ENCODE peak calls at places on chromosomes 4 and X, in six cellular contexts. L, H, J, U, A and E are unnamed samples.

GRCh38 chr4:154049457-154050181 is 260.7 kb upstream of the SFRP2 start:
- DNase-seq in L (peak), H (no peak), J (peak), U (no peak), A (no peak), E (no peak)

GRCh38 chr4:75599647-75600046 is 30.7 kb downstream of the CDKL2 start:
- DNase-seq in L (no peak), H (no peak), J (no peak), U (no peak), A (no peak), E (no peak)

GRCh38 chr4:146278986-146279385 is 64.6 kb downstream of the REELD1 start:
- DNase-seq in L (no peak), H (no peak), J (no peak), U (no peak), A (no peak), E (no peak)

GRCh38 chrX:110786486-110786885 is 9.1 kb downstream of the CHRDL1 start:
- DNase-seq in L (no peak), H (no peak), J (no peak), U (no peak), A (no peak), E (no peak)

GRCh38 chr4:25128671-25129070 is 31.6 kb downstream of the SEPSECS start:
- DNase-seq in L (peak), H (no peak), J (no peak), U (no peak), A (no peak), E (peak)

GRCh38 chr4:147768113-147768512 is 36.2 kb downstream of the ARHGAP10 start:
- DNase-seq in L (no peak), H (no peak), J (peak), U (no peak), A (no peak), E (no peak)

GRCh38 chr4:120718979-120719566 is 203.5 kb downstream of the PRDM5 start:
- DNase-seq in L (peak), H (no peak), J (peak), U (peak), A (no peak), E (no peak)

GRCh38 chrX:40078489-40079288 is 19.1 kb downstream of the BCOR start:
- DNase-seq in L (no peak), H (no peak), J (no peak), U (no peak), A (no peak), E (no peak)

GRCh38 chr4:77795339-77795738 is 23.8 kb downstream of the CNOT6L start:
- DNase-seq in L (no peak), H (no peak), J (no peak), U (no peak), A (no peak), E (no peak)

GRCh38 chr4:183721207-183722081 is 62.4 kb downstream of the TRAPPC11 start:
- DNase-seq in L (no peak), H (no peak), J (peak), U (peak), A (peak), E (peak)

GRCh38 chr4:64581422-64581821 is 172.2 kb upstream of the TECRL start:
- DNase-seq in L (no peak), H (no peak), J (no peak), U (no peak), A (no peak), E (no peak)

GRCh38 chr4:12933760-12934221 is 550.3 kb downstream of the RAB28 start:
- DNase-seq in L (no peak), H (no peak), J (no peak), U (no peak), A (no peak), E (no peak)

GRCh38 chr4:177519481-177520270 is 77.4 kb upstream of the AGA start:
- DNase-seq in L (no peak), H (no peak), J (no peak), U (no peak), A (no peak), E (no peak)

GRCh38 chr4:121736735-121737351 is 28.1 kb downstream of the SMIM43 start:
- DNase-seq in L (peak), H (peak), J (peak), U (peak), A (no peak), E (peak)

GRCh38 chr4:109375778-109376414 is 57.7 kb upstream of the SEC24B start:
- DNase-seq in L (no peak), H (no peak), J (no peak), U (no peak), A (no peak), E (no peak)

GRCh38 chr4:183011213-183011907 is 87.7 kb upstream of the WWC2 start:
- DNase-seq in L (no peak), H (no peak), J (no peak), U (no peak), A (no peak), E (peak)

GRCh38 chr4:70138751-70139150 is 15.3 kb upstream of the PRR27 start:
- DNase-seq in L (no peak), H (no peak), J (no peak), U (no peak), A (no peak), E (no peak)

GRCh38 chrX:45758738-45759397 is 558.2 kb upstream of the DIPK2B start:
- DNase-seq in L (no peak), H (no peak), J (no peak), U (no peak), A (no peak), E (no peak)

GRCh38 chrX:110944323-110944761 is 148.7 kb upstream of the CHRDL1 start:
- DNase-seq in L (peak), H (peak), J (no peak), U (no peak), A (no peak), E (no peak)

GRCh38 chr4:182764642-182765041 is 152.5 kb downstream of the DCTD start:
- DNase-seq in L (no peak), H (no peak), J (no peak), U (no peak), A (no peak), E (no peak)

GRCh38 chr4:84221704-84222103 is 277.4 kb downstream of the NKX6-1 start:
- DNase-seq in L (no peak), H (no peak), J (no peak), U (no peak), A (no peak), E (no peak)

GRCh38 chr4:41384992-41385391 is 128.3 kb downstream of the UCHL1 start:
- DNase-seq in L (no peak), H (no peak), J (no peak), U (no peak), A (no peak), E (no peak)

GRCh38 chr4:184067931-184068554 is 149.6 kb downstream of the ENPP6 start:
- DNase-seq in L (no peak), H (no peak), J (peak), U (no peak), A (no peak), E (no peak)

GRCh38 chr4:41280010-41280409 is 23.3 kb downstream of the UCHL1 start:
- DNase-seq in L (peak), H (no peak), J (no peak), U (no peak), A (no peak), E (no peak)

GRCh38 chr4:186587416-186588018 is 32.1 kb upstream of the MTNR1A start:
- DNase-seq in L (peak), H (peak), J (peak), U (peak), A (peak), E (peak)

GRCh38 chr4:158673633-158674032 is 1.5 kb downstream of the ETFDH start:
- DNase-seq in L (no peak), H (no peak), J (no peak), U (no peak), A (no peak), E (no peak)

GRCh38 chr4:111410571-111410970 is 734.7 kb upstream of the FAM241A start:
- DNase-seq in L (no peak), H (no peak), J (no peak), U (no peak), A (no peak), E (no peak)

GRCh38 chrX:70166601-70167590 is 10.4 kb upstream of the DGAT2L6 start:
- DNase-seq in L (no peak), H (no peak), J (peak), U (no peak), A (no peak), E (peak)

GRCh38 chr4:28388471-28388870 is 1527.8 kb downstream of the STIM2 start:
- DNase-seq in L (no peak), H (no peak), J (no peak), U (no peak), A (no peak), E (no peak)

GRCh38 chr4:37879365-37879764 is 11.5 kb upstream of the TBC1D1 start:
- DNase-seq in L (no peak), H (no peak), J (no peak), U (no peak), A (no peak), E (no peak)

GRCh38 chr4:159443975-159444374 is 341.1 kb downstream of the RAPGEF2 start:
- DNase-seq in L (no peak), H (no peak), J (no peak), U (no peak), A (no peak), E (no peak)

GRCh38 chrX:1465261-1466231 is 12.8 kb upstream of the ASMTL start:
- DNase-seq in L (no peak), H (no peak), J (no peak), U (no peak), A (no peak), E (no peak)

GRCh38 chrX:274904-275475 is 6.2 kb upstream of the PLCXD1 start:
- DNase-seq in L (no peak), H (no peak), J (no peak), U (no peak), A (no peak), E (no peak)

GRCh38 chr4:135598151-135598550 is 1396.6 kb upstream of the PABPC4L start:
- DNase-seq in L (no peak), H (no peak), J (no peak), U (no peak), A (no peak), E (no peak)

GRCh38 chr4:5041609-5042234 is 9.6 kb upstream of the STK32B start:
- DNase-seq in L (no peak), H (peak), J (no peak), U (no peak), A (no peak), E (no peak)

GRCh38 chr4:173917255-173917960 is 366.1 kb downstream of the FBXO8 start:
- DNase-seq in L (no peak), H (no peak), J (peak), U (no peak), A (no peak), E (no peak)

GRCh38 chr4:10722957-10723356 is 38.4 kb upstream of the CLNK start:
- DNase-seq in L (no peak), H (no peak), J (no peak), U (no peak), A (no peak), E (no peak)

GRCh38 chr4:137641554-137641953 is 109.3 kb upstream of the PCDH18 start:
- DNase-seq in L (no peak), H (no peak), J (peak), U (no peak), A (no peak), E (no peak)

GRCh38 chr4:109389367-109390118 is 44.1 kb upstream of the SEC24B start:
- DNase-seq in L (peak), H (no peak), J (no peak), U (no peak), A (no peak), E (no peak)